ENCODE peak calls at places on chromosomes 5 and 9, in nine cellular contexts. P is type B pancreatic cell; Q is activated CD8-positive, alpha-beta memory T cell treated with anti-CD3 and anti-CD28 coated beads, Interleukin-2, amount 50 U/mL, for 48 hours; F is effector CD4-positive, alpha-beta T cell; X is dermis blood vessel endothelial cell; D is GM12891; R is stimulated activated CD8-positive, alpha-beta memory T cell treated with anti-CD3 and anti-CD28 coated beads, Interleukin-4, amount 100 ng/mL, for 4 hours; J is fibroblast of the aortic adventitia; O is ovary. B is an unnamed sample.

GRCh38 chr5:6869677-6870076 is 156.4 kb downstream of the TENT4A start:
- DNase-seq in P (no peak), O (no peak), D (no peak), R (no peak), J (no peak), F (no peak), Q (no peak), X (no peak), B (no peak)

GRCh38 chr9:546797-547223 is 294.7 kb upstream of the DMRT1 start:
- DNase-seq in D (no peak), F (no peak), R (no peak), J (peak), X (peak), O (peak), P (no peak), Q (no peak), B (no peak)

GRCh38 chr9:73149371-73150067 is 2.1 kb upstream of the ANXA1 start:
- DNase-seq in R (no peak), O (no peak), Q (no peak), X (peak), P (no peak), J (peak), F (no peak), D (peak), B (no peak)

GRCh38 chr5:77844408-77845272 is 68.5 kb upstream of the TBCA start:
- DNase-seq in Q (no peak), D (no peak), F (no peak), J (peak), P (no peak), O (no peak), R (no peak), X (peak), B (no peak)

GRCh38 chr5:176676361-176676824 is 29.1 kb downstream of the TSPAN17 start:
- DNase-seq in O (no peak), R (no peak), D (no peak), F (no peak), Q (no peak), P (no peak), X (peak), J (peak), B (no peak)

GRCh38 chr9:137070201-137070905 is at the start of gene SAPCD2:
- DNase-seq in F (peak), J (peak), X (peak), R (peak), P (no peak), O (no peak), D (peak), Q (peak), B (peak)

GRCh38 chr9:126532019-126532462 is 81.7 kb upstream of the LMX1B start:
- DNase-seq in R (no peak), J (peak), X (no peak), O (peak), F (no peak), D (no peak), Q (no peak), P (no peak), B (no peak)

GRCh38 chr9:4080889-4081548 is 218.8 kb downstream of the GLIS3 start:
- DNase-seq in J (no peak), D (no peak), Q (no peak), O (no peak), X (no peak), R (no peak), P (no peak), F (no peak), B (no peak)

GRCh38 chr5:112653638-112654037 is 84.0 kb upstream of the APC start:
- DNase-seq in F (no peak), X (no peak), D (no peak), R (no peak), J (no peak), O (no peak), Q (no peak), P (no peak), B (no peak)

B was measured in activated effector memory CD4-positive, alpha-beta T cell treated with Interleukin-2 at 50 U/mL for 16 hours.